ENCODE peak calls at places on chromosomes 4 and X, in four cellular contexts. W, R, C and H are unnamed samples. For H3K36me3 and H3K27me3, the result is how much of the 10 kb centered on the place peaks cover.

GRCh38 chr4:25258980-25259578 is 25.2 kb downstream of the PI4K2B start:
- DNase-seq in R (no peak), W (no peak), C (no peak), H (no peak)

GRCh38 chrX:94057385-94057784 is 383.4 kb downstream of the FAM133A start:
- DNase-seq in R (no peak), C (no peak), W (no peak), H (no peak)

GRCh38 chrX:56788717-56789122 is 59.7 kb downstream of the NBDY start:
- DNase-seq in R (no peak), W (no peak), C (peak), H (no peak)

GRCh38 chrX:132491191-132491590 is 2.4 kb upstream of the MBNL3 start:
- DNase-seq in R (no peak), W (no peak), C (peak), H (no peak)

GRCh38 chr4:179662522-179662921 is 2220.3 kb upstream of the AGA start:
- DNase-seq in C (no peak), R (no peak), W (no peak), H (no peak)

GRCh38 chr4:182126096-182126495 is 117.1 kb upstream of the TENM3 start:
- DNase-seq in R (no peak), C (no peak), W (no peak), H (no peak)

GRCh38 chr4:156677136-156677535 is 294.5 kb downstream of the PDGFC start:
- DNase-seq in W (no peak), R (no peak), C (no peak), H (no peak)

GRCh38 chrX:153970398-153971123 is 1.1 kb downstream of the HCFC1 start:
- DNase-seq in R (peak), C (peak), W (no peak), H (no peak)

GRCh38 chrX:3143043-3143799 is 102.0 kb downstream of the ARSF start:
- DNase-seq in R (no peak), C (peak), W (no peak), H (no peak)

GRCh38 chr4:95087657-95088455 is 330.1 kb downstream of the BMPR1B start:
- DNase-seq in C (no peak), W (no peak), R (no peak), H (no peak)

GRCh38 chr4:102219143-102219542 is 126.1 kb downstream of the SLC39A8 start:
- DNase-seq in C (no peak), R (no peak), W (no peak), H (no peak)

GRCh38 chr4:25223770-25224375 is 10.0 kb upstream of the PI4K2B start:
- DNase-seq in R (no peak), W (no peak), C (peak), H (no peak)

GRCh38 chrX:68175569-68175968 is 257.7 kb downstream of the OPHN1 start:
- DNase-seq in R (no peak), C (no peak), W (no peak), H (no peak)

GRCh38 chr4:3442959-3443749 is 1.4 kb downstream of the HGFAC start:
- DNase-seq in C (peak), W (no peak), R (peak), H (peak)

GRCh38 chrX:150693782-150694574 is 782 bp downstream of the MTMR1 start:
- DNase-seq in W (peak), C (peak), R (peak), H (peak)

GRCh38 chr4:169900241-169900845 is 125.9 kb downstream of the MFAP3L start:
- DNase-seq in W (no peak), C (no peak), R (no peak), H (no peak)

GRCh38 chrX:85836868-85837267 is 210.5 kb downstream of the CHM start:
- DNase-seq in W (no peak), C (no peak), R (no peak), H (no peak)

GRCh38 chr4:52611030-52611555 is 48.0 kb downstream of the USP46 start:
- DNase-seq in W (no peak), R (peak), C (no peak), H (peak)
- H3K36me3 ChIP-seq in W (under half), R (under half), C (under half), H (half or more)

DNA sequence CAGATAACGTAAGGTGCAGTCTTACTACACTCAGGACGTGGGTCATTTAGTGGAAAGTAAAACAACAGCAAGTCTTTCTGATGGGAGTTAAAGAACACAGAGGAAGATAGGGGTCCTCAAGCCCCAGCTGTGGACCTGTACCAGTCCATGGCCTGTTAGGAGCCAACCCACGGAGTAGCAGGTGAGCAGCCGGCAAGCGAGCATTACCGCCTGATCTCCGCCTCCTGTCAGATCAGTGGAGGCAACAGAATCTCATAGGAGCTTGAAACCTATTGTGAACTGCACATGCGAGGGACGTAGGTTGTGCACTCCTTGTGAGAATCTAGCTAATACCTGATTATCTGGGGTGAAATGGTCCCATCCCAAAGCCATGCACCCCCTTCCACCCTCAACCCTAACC is 1180.8 kb downstream of the FSTL5 start:
- DNase-seq in R (no peak), C (no peak), W (no peak), H (no peak)
- TF ChIP-seq CTCF in R (no peak), C (no peak), W (no peak), H (no peak)

GRCh38 chrX:626745-627509 is 3.7 kb upstream of the SHOX start:
- DNase-seq in R (no peak), W (no peak), C (no peak), H (no peak)

GRCh38 chrX:630007-630921 is at the start of gene SHOX:
- DNase-seq in R (no peak), C (no peak), W (peak), H (no peak)

GRCh38 chrX:629230-630006 is 1.2 kb upstream of the SHOX start:
- DNase-seq in W (no peak), R (no peak), C (no peak), H (no peak)

GRCh38 chrX:627510-627964 is 3.1 kb upstream of the SHOX start:
- DNase-seq in W (no peak), C (no peak), R (no peak), H (no peak)

DNA sequence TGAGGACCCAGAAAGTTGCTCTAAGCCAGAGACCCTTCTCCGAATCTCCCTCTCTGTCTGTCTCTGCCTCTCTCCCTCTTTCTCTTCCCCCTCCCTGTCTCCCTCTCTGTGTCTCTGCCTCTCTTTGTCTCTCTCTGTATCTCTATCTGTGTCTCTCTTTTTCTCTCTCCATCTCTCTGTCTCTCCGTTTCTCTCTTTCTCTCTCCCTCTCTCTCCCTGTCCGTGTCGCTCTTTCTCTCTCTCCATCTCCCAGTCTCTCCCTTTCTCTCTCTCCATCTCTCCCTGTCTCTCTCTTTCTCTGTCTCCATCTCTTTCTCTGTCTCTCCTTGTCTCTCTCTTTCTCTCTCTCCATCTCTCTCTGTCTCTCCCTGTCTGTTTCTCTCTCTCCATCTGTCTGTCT is 2.6 kb upstream of the SHOX start:
- DNase-seq in C (no peak), R (no peak), W (no peak), H (no peak)
- H3K27me3 ChIP-seq in C (under half), R (under half), W (half or more), H (half or more)

DNA sequence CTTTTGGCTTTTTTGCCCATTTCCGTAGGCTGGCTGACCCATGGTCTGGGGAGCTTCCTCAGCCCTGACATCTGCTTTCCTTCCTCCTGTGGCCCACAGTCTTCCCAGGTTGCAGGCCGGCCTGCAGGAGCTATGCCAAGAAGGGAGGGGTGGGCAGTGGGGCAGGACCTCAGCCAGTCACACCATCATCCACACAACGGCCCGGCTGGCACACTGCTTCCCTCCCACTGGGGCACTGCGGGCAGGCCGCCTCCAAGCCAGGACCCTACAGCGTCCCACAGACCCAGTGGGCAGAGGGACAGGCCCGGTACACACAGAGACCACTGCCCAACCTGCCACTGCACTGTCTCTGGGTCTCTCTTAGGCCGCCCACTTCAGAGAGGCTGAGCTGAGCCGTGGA is 38.0 kb downstream of the CTBP1 start:
- DNase-seq in W (peak), C (no peak), R (peak), H (peak)
- H3K36me3 ChIP-seq in W (half or more), C (half or more), R (half or more), H (under half)

GRCh38 chrX:118847676-118848075 is 24.1 kb downstream of the ZCCHC12 start:
- DNase-seq in W (no peak), C (no peak), R (no peak), H (no peak)
- TF ChIP-seq CTCF in W (peak), C (peak), R (peak), H (peak)

GRCh38 chr4:165872443-165873297 is at the start of gene TLL1:
- DNase-seq in W (no peak), C (no peak), R (peak), H (peak)

GRCh38 chr4:165874799-165875371 is 1.8 kb downstream of the TLL1 start:
- DNase-seq in R (peak), W (peak), C (no peak), H (peak)

GRCh38 chr4:165874072-165874798 is 1.2 kb downstream of the TLL1 start:
- DNase-seq in W (no peak), R (no peak), C (no peak), H (no peak)

GRCh38 chr4:165875446-165875845 is 2.4 kb downstream of the TLL1 start:
- DNase-seq in W (no peak), R (no peak), C (no peak), H (no peak)

DNA sequence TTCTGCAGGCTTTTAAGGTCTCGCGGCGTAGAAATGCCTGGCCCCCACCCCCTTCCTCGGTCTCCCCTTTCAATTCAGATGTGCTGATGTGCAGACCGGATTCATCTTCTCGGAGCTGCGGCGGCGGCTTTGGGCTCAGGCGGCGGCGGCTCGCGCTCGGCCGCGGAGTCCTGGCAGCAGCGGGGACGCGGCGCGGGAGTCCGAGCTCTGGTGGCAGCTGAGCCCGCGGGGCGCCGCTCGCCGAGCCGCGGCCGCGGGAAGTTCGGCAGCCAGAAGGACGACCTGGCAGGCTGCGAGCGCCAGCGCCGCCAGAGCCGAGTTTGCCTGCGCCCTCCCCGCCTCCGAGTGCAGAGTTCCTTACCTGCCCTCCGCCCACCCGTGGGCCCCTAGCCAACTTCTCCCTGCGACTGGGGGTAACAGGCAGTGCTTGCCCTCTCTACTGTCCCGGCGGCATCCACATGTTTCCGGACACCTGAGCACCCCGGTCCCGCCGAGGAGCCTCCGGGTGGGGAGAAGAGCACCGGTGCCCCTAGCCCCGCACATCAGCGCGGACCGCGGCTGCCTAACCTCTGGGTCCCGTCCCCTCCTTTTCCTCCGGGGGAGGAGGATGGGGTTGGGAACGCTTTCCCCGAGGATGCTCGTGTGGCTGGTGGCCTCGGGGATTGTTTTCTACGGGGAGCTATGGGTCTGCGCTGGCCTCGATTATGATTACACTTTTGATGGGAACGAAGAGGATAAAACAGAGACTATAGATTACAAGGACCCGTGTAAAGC is 448 bp downstream of the TLL1 start:
- DNase-seq in R (peak), W (peak), C (no peak), H (peak)
- H3K27me3 ChIP-seq in R (under half), W (under half), C (under half), H (under half)

GRCh38 chr4:7799306-7799705 is 140.4 kb downstream of the AFAP1 start:
- DNase-seq in C (no peak), W (no peak), R (no peak), H (no peak)

GRCh38 chr4:7798215-7798995 is 141.3 kb downstream of the AFAP1 start:
- DNase-seq in R (no peak), C (no peak), W (no peak), H (no peak)

GRCh38 chr4:7800410-7800809 is 139.3 kb downstream of the AFAP1 start:
- DNase-seq in R (no peak), W (no peak), C (no peak), H (no peak)

GRCh38 chr4:7800996-7801395 is 138.7 kb downstream of the AFAP1 start:
- DNase-seq in R (no peak), W (no peak), C (no peak), H (no peak)

GRCh38 chr4:7799723-7800122 is 139.9 kb downstream of the AFAP1 start:
- DNase-seq in W (no peak), C (no peak), R (no peak), H (no peak)
- H3K36me3 ChIP-seq in W (under half), C (under half), R (under half), H (under half)

GRCh38 chr4:133146192-133146573 is 2.9 kb upstream of the PCDH10 start:
- DNase-seq in C (no peak), W (no peak), R (no peak), H (no peak)

GRCh38 chr4:133145241-133145640 is 3.9 kb upstream of the PCDH10 start:
- DNase-seq in W (no peak), C (no peak), R (no peak), H (no peak)

GRCh38 chr4:133147365-133147821 is 1.7 kb upstream of the PCDH10 start:
- DNase-seq in C (no peak), R (no peak), W (no peak), H (no peak)

GRCh38 chr4:133146574-133147198 is 2.4 kb upstream of the PCDH10 start:
- DNase-seq in R (no peak), C (peak), W (no peak), H (peak)

GRCh38 chr4:133145758-133146157 is 3.3 kb upstream of the PCDH10 start:
- DNase-seq in C (no peak), W (no peak), R (no peak), H (no peak)
- TF ChIP-seq CTCF in C (no peak), W (no peak), R (no peak), H (no peak)

GRCh38 chrX:11351375-11352295 is 58.4 kb downstream of the AMELX start:
- DNase-seq in W (no peak), R (peak), C (no peak), H (peak)
- H3K27me3 ChIP-seq in W (under half), R (under half), C (under half), H (under half)